ENCODE peak calls at places on chromosomes 5 and 9, in four cellular contexts. K, V, T and Z are unnamed samples.

GRCh38 chr5:55316842-55317241 is 9.1 kb downstream of the MTREX start:
- DNase-seq in T (no peak), K (no peak), V (no peak), Z (no peak)

GRCh38 chr9:116074658-116075057 is 78.9 kb upstream of the PAPPA start:
- DNase-seq in V (no peak), K (no peak), T (peak), Z (peak)

GRCh38 chr5:127746756-127747155 is 43.6 kb downstream of the CCDC192 start:
- DNase-seq in T (peak), V (no peak), K (no peak), Z (no peak)

GRCh38 chr5:17260549-17260948 is 43.1 kb downstream of the BASP1 start:
- DNase-seq in V (no peak), T (no peak), K (no peak), Z (no peak)

GRCh38 chr9:121455527-121456239 is 44.0 kb downstream of the GGTA1 start:
- DNase-seq in V (peak), K (no peak), T (no peak), Z (no peak)

GRCh38 chr5:144436007-144436406 is 265.3 kb downstream of the KCTD16 start:
- DNase-seq in K (no peak), V (no peak), T (no peak), Z (no peak)

GRCh38 chr9:116049506-116049905 is 104.1 kb upstream of the PAPPA start:
- DNase-seq in K (no peak), T (no peak), V (no peak), Z (no peak)

GRCh38 chr5:127492854-127493738 is 24.3 kb upstream of the PRRC1 start:
- DNase-seq in T (peak), V (no peak), K (no peak), Z (peak)

GRCh38 chr5:145983461-145983860 is 47.1 kb downstream of the SH3RF2 start:
- DNase-seq in K (no peak), V (no peak), T (no peak), Z (no peak)

GRCh38 chr5:80871541-80871961 is 88.6 kb upstream of the RASGRF2 start:
- DNase-seq in K (no peak), T (peak), V (no peak), Z (peak)

DNA sequence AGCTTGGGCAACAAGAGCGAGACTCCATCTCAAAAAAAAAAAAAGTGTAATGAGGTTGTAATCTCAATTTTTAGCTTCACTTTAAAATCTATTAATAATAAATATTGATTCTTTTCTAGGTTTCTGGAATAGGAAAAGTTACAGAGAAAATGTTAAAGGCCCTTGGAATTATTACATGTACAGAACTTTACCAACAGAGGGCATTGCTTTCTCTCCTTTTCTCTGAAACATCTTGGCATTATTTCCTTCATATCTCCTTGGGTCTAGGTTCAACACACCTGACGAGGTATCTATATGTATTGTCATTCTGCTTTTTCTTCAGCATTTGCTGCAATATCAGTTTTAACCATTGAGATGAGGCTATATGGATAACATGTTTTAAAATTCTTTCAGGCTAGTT is 26.6 kb upstream of the ANKDD1B start:
- DNase-seq in K (no peak), V (no peak), T (no peak), Z (no peak)
- TF ChIP-seq CTCF in K (no peak), V (no peak), T (peak), Z (peak)

GRCh38 chr9:123722378-123722777 is 207.5 kb downstream of the DENND1A start:
- DNase-seq in T (no peak), K (no peak), V (no peak), Z (no peak)
- TF ChIP-seq CTCF in T (no peak), K (no peak), V (no peak), Z (no peak)

DNA sequence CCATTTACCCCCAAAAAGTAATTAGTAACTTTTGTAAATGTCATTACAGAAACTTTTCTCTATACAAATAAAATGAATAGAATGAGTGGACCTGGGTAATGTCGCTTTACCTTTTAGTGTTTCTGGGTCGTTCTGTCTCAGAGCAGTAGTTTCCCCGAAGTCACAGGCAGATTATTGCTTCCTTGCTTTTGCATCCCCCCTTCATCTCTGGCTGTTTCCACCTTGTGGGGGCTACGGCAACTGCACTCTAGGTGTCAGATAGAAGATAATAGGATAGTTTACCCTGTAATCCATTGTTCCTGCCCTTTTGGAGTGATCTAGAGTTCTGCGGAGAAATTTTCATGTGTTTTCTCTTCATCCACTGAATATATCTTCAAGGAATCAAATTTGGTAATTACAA is 68.7 kb downstream of the PRR16 start:
- DNase-seq in K (no peak), T (no peak), V (no peak), Z (no peak)
- TF ChIP-seq CTCF in K (no peak), T (peak), V (no peak), Z (peak)

GRCh38 chr9:20693068-20693467 is 9.0 kb downstream of the FOCAD start:
- DNase-seq in V (no peak), T (peak), K (no peak), Z (no peak)

GRCh38 chr9:20701058-20701457 is 17.0 kb downstream of the FOCAD start:
- DNase-seq in K (no peak), V (no peak), T (no peak), Z (no peak)

GRCh38 chr9:20698799-20699198 is 14.7 kb downstream of the FOCAD start:
- DNase-seq in V (no peak), K (no peak), T (no peak), Z (no peak)

GRCh38 chr9:20694248-20694647 is 10.2 kb downstream of the FOCAD start:
- DNase-seq in V (no peak), K (no peak), T (no peak), Z (no peak)

DNA sequence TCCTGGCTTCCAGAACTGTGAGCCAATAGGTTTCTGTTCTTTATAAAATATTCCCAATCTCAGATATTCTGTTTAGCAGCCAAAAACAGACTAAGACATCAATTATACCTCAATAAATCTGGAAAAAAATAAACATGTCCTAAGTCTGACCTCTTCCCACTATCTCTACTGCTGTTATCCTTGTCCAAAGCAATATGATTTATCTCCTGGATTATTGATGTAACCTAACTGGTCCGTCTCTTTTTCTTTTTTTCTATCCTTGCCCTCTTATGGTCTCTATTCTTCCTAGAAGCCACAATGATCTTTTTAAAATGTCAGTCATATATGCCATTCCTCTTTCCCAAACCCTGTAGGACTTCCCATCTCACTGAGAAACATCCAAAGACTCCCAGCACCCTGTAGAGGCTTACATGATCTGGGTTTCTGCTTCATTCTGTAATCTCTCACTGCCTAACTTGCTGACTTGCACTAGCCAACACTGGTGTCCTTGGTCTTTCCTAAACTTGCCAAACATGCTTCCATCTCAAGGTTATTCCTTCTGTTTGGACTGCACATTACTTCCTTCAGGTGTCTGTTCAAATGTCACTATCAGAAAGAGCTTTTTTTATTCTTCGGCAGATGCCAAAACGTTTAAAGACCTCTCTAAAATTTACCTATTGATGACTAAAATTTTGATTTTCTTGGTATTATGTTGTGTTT is 13.1 kb downstream of the FOCAD start:
- DNase-seq in V (no peak), T (no peak), K (no peak), Z (no peak)
- TF ChIP-seq CTCF in V (no peak), T (no peak), K (no peak), Z (no peak)

DNA sequence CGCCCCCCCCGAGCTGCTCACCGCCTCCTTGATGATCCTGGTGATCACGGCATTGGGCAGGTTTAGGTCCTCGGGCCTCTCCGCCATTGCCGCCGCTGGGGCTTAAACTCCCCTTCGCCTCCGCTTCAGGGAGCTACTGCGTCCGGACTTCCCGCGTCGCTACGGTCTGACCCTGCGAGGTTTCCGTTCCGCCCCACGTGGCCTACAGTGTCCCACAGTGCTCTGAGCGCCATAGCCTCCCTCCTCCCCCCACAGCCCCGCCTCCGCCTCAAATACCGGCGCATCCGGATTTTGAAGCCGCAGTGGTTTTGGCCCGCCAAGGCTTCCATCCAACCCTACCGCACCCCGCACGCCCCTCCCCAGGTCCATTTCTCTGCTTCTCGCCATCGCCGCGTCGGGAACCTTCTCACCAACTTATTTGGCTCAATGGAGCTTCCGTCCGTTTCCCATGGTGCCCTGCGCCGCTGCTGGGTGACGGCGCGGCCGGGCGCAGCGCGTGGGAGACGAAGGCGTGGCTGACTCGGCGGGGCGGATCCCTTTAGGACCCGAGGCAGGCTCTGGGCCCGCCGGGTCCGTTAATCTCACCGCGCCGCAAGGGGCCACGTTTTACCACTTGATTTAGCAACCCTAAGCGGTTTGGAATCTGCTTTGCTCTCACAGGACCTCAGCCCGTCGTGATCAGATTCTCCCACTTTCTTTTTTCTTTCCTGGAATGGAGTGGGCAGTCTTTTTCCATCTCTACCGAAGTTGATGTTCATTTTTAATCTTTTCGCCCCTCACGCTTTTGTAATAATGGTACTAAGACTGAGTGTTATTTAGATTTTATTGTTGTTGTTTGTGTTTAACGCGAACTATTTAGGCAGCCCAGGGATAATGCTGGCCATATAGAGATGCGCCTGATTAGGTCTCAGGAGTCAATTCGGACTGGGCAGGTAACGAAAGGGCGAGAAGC is at the start of the genes C9orf43 and POLE3:
- DNase-seq in V (peak), K (peak), T (peak), Z (peak)
- TF ChIP-seq CTCF in V (no peak), K (no peak), T (no peak), Z (no peak)

DNA sequence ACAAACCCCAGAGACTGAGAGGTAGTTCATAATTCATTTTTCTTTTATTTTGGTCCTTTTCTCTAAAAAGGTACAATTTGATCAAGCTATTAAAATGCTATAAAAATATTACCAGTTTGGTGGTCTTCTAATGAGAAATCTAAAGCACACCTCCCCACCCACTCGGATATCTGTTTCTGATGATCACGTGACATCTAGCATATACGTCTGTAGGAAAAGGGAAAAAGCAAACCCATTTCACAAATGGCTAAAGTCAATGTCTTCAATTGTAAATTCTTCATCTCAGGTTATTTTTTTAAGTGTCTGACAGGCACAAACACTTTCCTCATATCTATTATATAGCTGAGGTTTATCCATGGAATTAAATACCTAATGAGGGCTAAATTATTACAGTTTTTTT is 18.9 kb downstream of the ZNF354A start:
- DNase-seq in V (no peak), T (no peak), K (no peak), Z (no peak)
- TF ChIP-seq CTCF in V (no peak), T (no peak), K (no peak), Z (no peak)

DNA sequence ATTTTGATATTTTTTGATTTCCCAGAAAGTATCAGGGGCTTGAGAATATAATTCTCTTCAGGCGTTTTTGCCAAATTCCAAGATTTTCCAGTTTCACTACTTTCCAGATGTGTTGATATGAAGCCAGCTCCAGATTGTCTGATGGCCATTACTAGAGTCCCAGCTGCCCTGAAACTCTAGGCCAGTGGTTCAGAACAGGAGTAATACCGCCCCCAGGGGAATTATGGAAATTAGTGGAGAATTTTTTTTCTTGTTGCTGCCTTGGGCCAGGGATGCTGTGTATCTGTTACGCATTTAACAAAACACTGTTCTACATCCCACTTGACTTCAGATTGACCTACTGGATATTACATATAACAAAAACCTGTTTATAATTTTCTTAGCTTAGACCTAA is 88.6 kb downstream of the KCNN2 start:
- DNase-seq in V (no peak), T (peak), K (peak), Z (peak)
- TF ChIP-seq CTCF in V (no peak), T (no peak), K (no peak), Z (no peak)

GRCh38 chr5:65213921-65214525 is 267.7 kb downstream of the ADAMTS6 start:
- DNase-seq in K (no peak), V (no peak), T (no peak), Z (peak)
- TF ChIP-seq CTCF in K (no peak), V (no peak), T (peak), Z (peak)